ENCODE peak calls at places on chromosomes 11 and 22, in eight cellular contexts. One of them, this sample, is unnamed.

GRCh38 chr22:43449831-43450225 is 38.0 kb downstream of the MPPED1 start:
- DNase-seq in adrenal gland: no peak
- DNase-seq in spleen: peak
- DNase-seq in uterus: no peak
- DNase-seq in H54: no peak
- DNase-seq in NB4: no peak
- DNase-seq in ovary: no peak
- DNase-seq in body of pancreas: no peak
- DNase-seq in this sample: no peak

GRCh38 chr22:18994780-18995711 is 59.0 kb upstream of the PRODH start:
- DNase-seq in uterus: no peak
- DNase-seq in spleen: no peak
- DNase-seq in body of pancreas: peak
- DNase-seq in ovary: no peak
- DNase-seq in H54: no peak
- DNase-seq in adrenal gland: no peak
- DNase-seq in NB4: peak
- DNase-seq in this sample: no peak

GRCh38 chr11:107549253-107549953 is 16.1 kb downstream of the ALKBH8 start:
- DNase-seq in uterus: no peak
- DNase-seq in body of pancreas: no peak
- DNase-seq in adrenal gland: no peak
- DNase-seq in ovary: no peak
- DNase-seq in H54: no peak
- DNase-seq in NB4: peak
- DNase-seq in spleen: no peak
- DNase-seq in this sample: no peak

GRCh38 chr11:123438191-123438627 is 8.1 kb downstream of the GRAMD1B start:
- DNase-seq in spleen: no peak
- DNase-seq in NB4: no peak
- DNase-seq in body of pancreas: no peak
- DNase-seq in H54: no peak
- DNase-seq in ovary: no peak
- DNase-seq in adrenal gland: no peak
- DNase-seq in uterus: no peak
- DNase-seq in this sample: no peak

GRCh38 chr11:10730151-10730550 is 20.9 kb upstream of the CTR9 start:
- DNase-seq in ovary: no peak
- DNase-seq in body of pancreas: no peak
- DNase-seq in H54: no peak
- DNase-seq in uterus: no peak
- DNase-seq in NB4: peak
- DNase-seq in adrenal gland: no peak
- DNase-seq in spleen: no peak
- DNase-seq in this sample: no peak

GRCh38 chr11:43866520-43866919 is 14.1 kb upstream of the ALKBH3 start:
- DNase-seq in body of pancreas: no peak
- DNase-seq in adrenal gland: no peak
- DNase-seq in ovary: no peak
- DNase-seq in NB4: no peak
- DNase-seq in uterus: no peak
- DNase-seq in H54: no peak
- DNase-seq in spleen: no peak
- DNase-seq in this sample: no peak

GRCh38 chr11:46417711-46418110 is 26.1 kb upstream of the CHRM4 start:
- DNase-seq in ovary: no peak
- DNase-seq in H54: no peak
- DNase-seq in adrenal gland: no peak
- DNase-seq in spleen: no peak
- DNase-seq in NB4: no peak
- DNase-seq in body of pancreas: no peak
- DNase-seq in uterus: no peak
- DNase-seq in this sample: no peak

GRCh38 chr11:89457190-89457589 is 34.0 kb downstream of the NOX4 start:
- DNase-seq in ovary: no peak
- DNase-seq in NB4: no peak
- DNase-seq in uterus: no peak
- DNase-seq in H54: no peak
- DNase-seq in spleen: no peak
- DNase-seq in body of pancreas: no peak
- DNase-seq in adrenal gland: no peak
- DNase-seq in this sample: no peak

GRCh38 chr22:50236731-50237409 is 8.0 kb downstream of the TUBGCP6 start:
- DNase-seq in NB4: peak
- DNase-seq in spleen: no peak
- DNase-seq in H54: no peak
- DNase-seq in body of pancreas: no peak
- DNase-seq in adrenal gland: no peak
- DNase-seq in uterus: no peak
- DNase-seq in ovary: no peak
- DNase-seq in this sample: no peak

GRCh38 chr11:134538793-134539192 is 126.8 kb upstream of the B3GAT1 start:
- DNase-seq in body of pancreas: no peak
- DNase-seq in H54: no peak
- DNase-seq in NB4: no peak
- DNase-seq in ovary: no peak
- DNase-seq in uterus: no peak
- DNase-seq in spleen: no peak
- DNase-seq in adrenal gland: no peak
- DNase-seq in this sample: no peak

GRCh38 chr11:132838621-132839020 is 693.7 kb downstream of the OPCML start:
- DNase-seq in adrenal gland: no peak
- DNase-seq in body of pancreas: no peak
- DNase-seq in ovary: no peak
- DNase-seq in H54: peak
- DNase-seq in uterus: no peak
- DNase-seq in spleen: no peak
- DNase-seq in NB4: peak
- DNase-seq in this sample: no peak

GRCh38 chr11:105609341-105609781 is 512 bp upstream of the GRIA4 start:
- DNase-seq in H54: no peak
- DNase-seq in NB4: peak
- DNase-seq in spleen: peak
- DNase-seq in uterus: no peak
- DNase-seq in body of pancreas: peak
- DNase-seq in ovary: no peak
- DNase-seq in adrenal gland: no peak
- DNase-seq in this sample: no peak

DNA sequence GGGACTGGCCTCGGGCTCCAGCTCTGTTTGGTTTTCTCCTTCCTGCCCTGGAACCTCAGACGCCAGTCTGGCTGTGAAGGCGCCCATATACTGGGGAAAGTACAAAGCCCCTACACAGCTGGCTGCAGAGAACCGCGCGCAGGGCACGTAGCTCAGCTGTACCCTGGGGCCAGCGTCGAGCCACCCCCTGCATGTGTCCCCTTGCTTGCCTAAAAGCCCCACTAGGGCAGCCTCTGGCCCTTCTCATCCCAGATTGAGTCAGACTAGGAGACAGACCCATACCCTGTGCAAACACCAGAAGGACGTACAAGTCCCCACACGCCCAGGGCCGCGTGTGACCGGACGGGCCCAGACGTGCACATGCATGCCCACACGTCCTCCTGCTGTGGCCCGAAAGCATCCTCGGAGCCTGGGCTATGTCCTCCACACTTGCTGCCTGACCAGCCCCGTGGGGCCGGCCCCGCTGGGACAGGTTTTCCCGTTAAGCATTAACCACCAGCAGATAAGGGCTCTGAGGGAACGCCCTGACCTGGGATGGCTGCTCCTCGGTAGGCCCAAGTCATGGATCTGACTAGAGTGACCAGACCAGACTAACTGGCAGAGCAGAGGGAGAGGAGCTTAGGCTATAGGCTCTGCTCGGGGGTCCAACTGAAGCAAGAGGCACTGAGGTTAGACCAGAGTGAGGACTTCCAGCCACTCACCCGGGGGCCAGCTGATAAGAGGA is 4.1 kb upstream of the SYT8 start:
- DNase-seq in body of pancreas: peak
- DNase-seq in uterus: peak
- DNase-seq in spleen: peak
- DNase-seq in NB4: no peak
- DNase-seq in adrenal gland: no peak
- DNase-seq in H54: no peak
- DNase-seq in ovary: no peak
- DNase-seq in this sample: no peak
- TF ChIP-seq POLR2A in body of pancreas: no peak
- TF ChIP-seq POLR2A in uterus: no peak
- TF ChIP-seq POLR2A in spleen: no peak
- TF ChIP-seq POLR2A in NB4: no peak
- TF ChIP-seq POLR2A in adrenal gland: no peak
- TF ChIP-seq POLR2A in H54: no peak
- TF ChIP-seq POLR2A in ovary: no peak
- TF ChIP-seq POLR2A in this sample: no peak

GRCh38 chr22:26590525-26590858 is 560 bp upstream of the TPST2 start:
- DNase-seq in H54: no peak
- DNase-seq in adrenal gland: no peak
- DNase-seq in uterus: no peak
- DNase-seq in ovary: no peak
- DNase-seq in NB4: no peak
- DNase-seq in spleen: no peak
- DNase-seq in body of pancreas: no peak
- DNase-seq in this sample: no peak

GRCh38 chr22:26588749-26589366 is 1.1 kb downstream of the TPST2 start:
- DNase-seq in adrenal gland: no peak
- DNase-seq in uterus: no peak
- DNase-seq in NB4: no peak
- DNase-seq in spleen: peak
- DNase-seq in ovary: no peak
- DNase-seq in H54: no peak
- DNase-seq in body of pancreas: no peak
- DNase-seq in this sample: no peak

GRCh38 chr22:26587991-26588613 is 1.8 kb downstream of the TPST2 start:
- DNase-seq in ovary: no peak
- DNase-seq in uterus: no peak
- DNase-seq in NB4: peak
- DNase-seq in body of pancreas: no peak
- DNase-seq in spleen: no peak
- DNase-seq in adrenal gland: no peak
- DNase-seq in H54: no peak
- DNase-seq in this sample: no peak

GRCh38 chr22:26589367-26589844 is 526 bp downstream of the TPST2 start:
- DNase-seq in uterus: peak
- DNase-seq in body of pancreas: peak
- DNase-seq in spleen: peak
- DNase-seq in H54: peak
- DNase-seq in adrenal gland: peak
- DNase-seq in NB4: peak
- DNase-seq in ovary: no peak
- DNase-seq in this sample: no peak

DNA sequence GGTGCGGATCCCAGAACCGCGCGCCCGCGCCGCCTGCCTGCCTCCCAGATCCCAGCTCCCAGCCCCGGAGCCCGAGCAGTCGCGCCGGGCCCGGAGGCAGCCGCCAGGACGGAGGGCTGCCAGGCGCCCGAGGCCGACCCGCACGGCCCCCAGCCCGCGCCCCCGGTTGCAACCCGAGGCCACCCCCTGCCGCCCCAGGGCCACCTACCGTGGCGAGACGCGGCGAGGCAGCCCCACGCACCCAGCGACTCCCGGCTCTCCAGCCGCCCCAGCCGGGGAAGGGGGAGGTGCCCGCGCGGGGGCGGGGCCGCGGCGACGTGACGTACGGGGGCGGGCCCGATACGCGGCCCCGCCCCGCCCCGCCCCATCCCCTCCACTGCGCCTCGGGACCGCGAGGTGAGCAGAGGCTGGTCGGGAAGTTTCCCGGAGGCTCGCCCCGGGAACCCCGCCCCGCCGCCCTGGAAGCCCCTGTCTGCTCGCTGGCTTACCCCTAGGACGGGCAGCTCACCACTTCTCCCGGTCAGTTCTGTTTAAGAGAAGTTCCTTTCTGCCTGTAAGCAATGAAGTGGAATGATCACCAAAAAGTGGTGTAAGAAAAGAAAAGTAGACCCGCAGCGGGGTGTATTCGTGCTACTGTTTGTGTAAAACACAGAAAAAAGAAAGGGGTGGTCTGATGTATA is at the start of gene TPST2:
- DNase-seq in uterus: peak
- DNase-seq in adrenal gland: peak
- DNase-seq in H54: peak
- DNase-seq in spleen: peak
- DNase-seq in ovary: peak
- DNase-seq in NB4: peak
- DNase-seq in body of pancreas: peak
- DNase-seq in this sample: no peak
- TF ChIP-seq POLR2A in uterus: peak
- TF ChIP-seq POLR2A in adrenal gland: peak
- TF ChIP-seq POLR2A in H54: peak
- TF ChIP-seq POLR2A in spleen: no peak
- TF ChIP-seq POLR2A in ovary: peak
- TF ChIP-seq POLR2A in NB4: peak
- TF ChIP-seq POLR2A in body of pancreas: peak
- TF ChIP-seq POLR2A in this sample: peak

GRCh38 chr11:12069053-12069676 is 41.2 kb upstream of the MICAL2 start:
- DNase-seq in ovary: no peak
- DNase-seq in uterus: no peak
- DNase-seq in body of pancreas: no peak
- DNase-seq in H54: no peak
- DNase-seq in spleen: no peak
- DNase-seq in adrenal gland: no peak
- DNase-seq in NB4: no peak
- DNase-seq in this sample: no peak

GRCh38 chr11:12064136-12064953 is 46.0 kb upstream of the MICAL2 start:
- DNase-seq in H54: no peak
- DNase-seq in adrenal gland: no peak
- DNase-seq in ovary: no peak
- DNase-seq in NB4: peak
- DNase-seq in uterus: no peak
- DNase-seq in body of pancreas: no peak
- DNase-seq in spleen: no peak
- DNase-seq in this sample: no peak

GRCh38 chr11:12064954-12065280 is 45.5 kb upstream of the MICAL2 start:
- DNase-seq in body of pancreas: no peak
- DNase-seq in ovary: no peak
- DNase-seq in uterus: no peak
- DNase-seq in NB4: no peak
- DNase-seq in H54: no peak
- DNase-seq in adrenal gland: no peak
- DNase-seq in spleen: no peak
- DNase-seq in this sample: no peak

GRCh38 chr11:12066056-12066798 is 44.2 kb upstream of the MICAL2 start:
- DNase-seq in NB4: peak
- DNase-seq in adrenal gland: peak
- DNase-seq in body of pancreas: no peak
- DNase-seq in spleen: no peak
- DNase-seq in H54: no peak
- DNase-seq in uterus: no peak
- DNase-seq in ovary: no peak
- DNase-seq in this sample: no peak

GRCh38 chr11:12066799-12067508 is 43.4 kb upstream of the MICAL2 start:
- DNase-seq in uterus: peak
- DNase-seq in ovary: no peak
- DNase-seq in H54: no peak
- DNase-seq in NB4: peak
- DNase-seq in adrenal gland: no peak
- DNase-seq in spleen: no peak
- DNase-seq in body of pancreas: no peak
- DNase-seq in this sample: no peak
- TF ChIP-seq POLR2A in uterus: no peak
- TF ChIP-seq POLR2A in ovary: no peak
- TF ChIP-seq POLR2A in H54: peak
- TF ChIP-seq POLR2A in NB4: no peak
- TF ChIP-seq POLR2A in adrenal gland: no peak
- TF ChIP-seq POLR2A in spleen: no peak
- TF ChIP-seq POLR2A in body of pancreas: no peak
- TF ChIP-seq POLR2A in this sample: no peak

GRCh38 chr22:17303840-17304779 is 65.2 kb upstream of the CECR2 start:
- DNase-seq in H54: no peak
- DNase-seq in adrenal gland: no peak
- DNase-seq in ovary: no peak
- DNase-seq in NB4: peak
- DNase-seq in body of pancreas: no peak
- DNase-seq in uterus: no peak
- DNase-seq in spleen: peak
- DNase-seq in this sample: no peak
- TF ChIP-seq POLR2A in H54: no peak
- TF ChIP-seq POLR2A in adrenal gland: no peak
- TF ChIP-seq POLR2A in ovary: no peak
- TF ChIP-seq POLR2A in NB4: no peak
- TF ChIP-seq POLR2A in body of pancreas: no peak
- TF ChIP-seq POLR2A in uterus: no peak
- TF ChIP-seq POLR2A in spleen: no peak
- TF ChIP-seq POLR2A in this sample: no peak

This sample was measured in esophagus squamous epithelium.